ENCODE peak calls at places on chromosomes 2 and 18, in six cellular contexts. C, R, N, A, T and D are unnamed samples.

GRCh38 chr2:218645126-218645525 is 14.3 kb downstream of the ZNF142 start:
- DNase-seq in T (peak), R (no peak), A (no peak), N (peak), C (no peak), D (no peak)

GRCh38 chr2:88074854-88075292 is 7.2 kb downstream of the SMYD1 start:
- DNase-seq in N (peak), C (no peak), R (no peak), A (no peak), T (no peak), D (no peak)

GRCh38 chr2:70002241-70002896 is 40.9 kb upstream of the ASPRV1 start:
- DNase-seq in T (no peak), N (no peak), A (no peak), C (no peak), R (no peak), D (peak)

GRCh38 chr2:23586691-23587090 is 201.7 kb downstream of the KLHL29 start:
- DNase-seq in A (no peak), C (no peak), R (no peak), N (no peak), T (no peak), D (no peak)

GRCh38 chr2:98520806-98521205 is 76.1 kb downstream of the INPP4A start:
- DNase-seq in T (no peak), N (no peak), C (no peak), A (no peak), R (no peak), D (no peak)

GRCh38 chr2:20514596-20515269 is 67.9 kb downstream of the RHOB start:
- DNase-seq in N (peak), T (peak), A (no peak), C (no peak), R (no peak), D (no peak)

GRCh38 chr2:102355526-102356380 is at the start of gene IL18R1:
- DNase-seq in A (peak), T (peak), N (peak), R (peak), C (peak), D (peak)

GRCh38 chr18:49464718-49465598 is 4.5 kb upstream of the DYM start:
- DNase-seq in C (no peak), A (no peak), T (no peak), R (no peak), N (peak), D (no peak)

GRCh38 chr2:3571284-3571683 is 3.8 kb upstream of the RPS7 start:
- DNase-seq in N (peak), A (no peak), T (no peak), R (no peak), C (no peak), D (no peak)

GRCh38 chr2:177078416-177078815 is 134.2 kb upstream of the HNRNPA3 start:
- DNase-seq in T (peak), C (peak), N (peak), A (peak), R (peak), D (peak)

GRCh38 chr2:95329891-95330822 is 33.0 kb downstream of the KCNIP3 start:
- DNase-seq in N (no peak), C (no peak), T (no peak), A (no peak), R (peak), D (no peak)

GRCh38 chr2:10500601-10501361 is 52.7 kb upstream of the ODC1 start:
- DNase-seq in R (no peak), T (no peak), C (no peak), N (peak), A (no peak), D (peak)

DNA sequence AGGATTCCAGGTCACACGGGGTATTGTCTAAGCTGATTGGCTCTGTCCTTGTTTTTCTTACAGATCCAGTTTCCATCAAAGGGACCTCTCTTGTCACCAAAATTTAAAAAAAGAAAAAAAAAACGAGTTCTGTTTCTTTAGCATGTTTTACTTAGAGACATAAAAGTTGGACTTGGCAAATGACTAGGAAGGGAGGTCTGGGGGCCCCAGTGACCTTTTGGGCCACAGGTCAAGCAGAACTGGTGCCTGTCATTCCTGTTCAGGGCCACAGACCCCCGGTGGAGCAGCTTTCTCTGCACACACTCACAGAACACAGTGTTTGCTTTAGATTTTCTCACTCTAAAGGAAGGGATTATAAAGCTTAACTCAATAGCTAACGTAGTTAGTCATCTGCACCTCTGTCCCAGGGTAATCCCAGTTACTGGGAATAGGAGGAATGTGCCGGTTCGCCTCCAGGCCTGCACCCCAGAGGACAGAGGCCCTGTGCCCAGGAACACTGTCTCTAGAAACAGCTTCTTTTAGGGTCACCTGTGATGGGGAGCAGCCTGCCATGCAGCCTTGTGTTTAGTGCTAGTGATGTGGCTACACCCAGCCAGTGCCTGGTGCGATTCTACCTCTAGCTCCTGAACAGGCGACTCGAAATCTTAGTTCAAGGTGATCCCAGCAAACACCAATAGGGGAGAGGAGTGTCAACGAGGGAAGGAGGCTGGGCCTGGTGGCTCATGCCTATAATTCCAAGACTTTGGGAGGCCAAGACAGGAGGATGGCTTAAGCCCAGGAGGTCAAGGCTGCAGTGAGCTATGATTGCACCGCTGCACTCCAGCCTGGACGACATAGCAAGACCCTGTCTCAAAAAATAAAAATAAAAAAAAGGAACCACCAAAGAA is 11.5 kb downstream of the SPATA3 start:
- DNase-seq in N (no peak), T (peak), C (no peak), A (no peak), R (no peak), D (no peak)
- TF ChIP-seq CTCF in N (no peak), T (no peak), C (no peak), A (no peak), R (no peak), D (no peak)

GRCh38 chr2:143525536-143525935 is 396.3 kb downstream of the ARHGAP15 start:
- DNase-seq in R (no peak), C (no peak), T (no peak), N (no peak), A (no peak), D (no peak)

GRCh38 chr2:143521404-143521803 is 392.2 kb downstream of the ARHGAP15 start:
- DNase-seq in R (no peak), N (no peak), A (no peak), C (no peak), T (no peak), D (no peak)

GRCh38 chr2:143522699-143523098 is 393.5 kb downstream of the ARHGAP15 start:
- DNase-seq in N (no peak), T (no peak), C (no peak), R (no peak), A (no peak), D (no peak)

GRCh38 chr2:143525006-143525405 is 395.8 kb downstream of the ARHGAP15 start:
- DNase-seq in R (no peak), N (peak), A (no peak), T (peak), C (no peak), D (no peak)

DNA sequence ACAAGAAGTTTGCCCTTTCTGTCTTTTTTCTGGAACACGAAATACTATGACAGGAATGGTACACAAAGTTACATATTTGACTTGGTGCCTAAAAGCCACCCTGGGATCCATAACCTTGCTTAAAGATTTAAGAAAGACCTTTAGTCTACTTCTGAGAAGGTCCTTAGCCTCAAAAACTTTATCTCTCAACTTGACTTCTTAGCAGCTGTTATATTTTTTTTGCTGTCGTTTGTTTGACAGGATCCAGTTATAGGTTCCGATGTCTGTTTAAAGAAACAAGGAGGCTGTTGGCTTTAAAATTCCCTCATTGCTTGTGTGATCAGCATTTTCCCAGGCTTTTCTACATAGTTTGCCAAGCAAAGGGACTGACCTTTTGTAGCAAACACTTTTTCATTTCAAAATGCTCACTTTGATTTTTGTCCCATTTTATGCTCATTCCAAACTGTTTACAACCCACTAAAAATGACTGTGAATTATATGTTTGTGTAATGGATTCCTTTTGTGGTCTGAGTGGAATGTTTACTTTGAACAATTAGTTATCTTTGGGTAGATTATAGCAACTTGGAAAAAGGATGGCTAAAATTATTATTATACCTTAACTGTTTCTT is 394.9 kb downstream of the ARHGAP15 start:
- DNase-seq in R (no peak), N (peak), C (no peak), T (no peak), A (no peak), D (no peak)
- H3K27ac ChIP-seq in R (no peak), N (peak), C (peak), T (peak), A (peak), D (no peak)

GRCh38 chr18:31469629-31470028 is 22.1 kb downstream of the DSG3 start:
- DNase-seq in C (no peak), T (no peak), N (no peak), A (no peak), R (no peak), D (no peak)
- TF ChIP-seq CTCF in C (no peak), T (no peak), N (no peak), A (no peak), R (no peak), D (no peak)

GRCh38 chr2:152499921-152500320 is 164.9 kb downstream of the FMNL2 start:
- DNase-seq in C (no peak), R (no peak), A (no peak), N (peak), T (no peak), D (no peak)
- H3K27ac ChIP-seq in C (peak), R (no peak), A (peak), N (peak), T (peak), D (peak)

GRCh38 chr2:26740890-26741302 is 23.2 kb upstream of the SLC35F6 start:
- DNase-seq in A (no peak), C (no peak), N (peak), R (no peak), T (peak), D (no peak)
- TF ChIP-seq CTCF in A (no peak), C (no peak), N (no peak), R (no peak), T (peak), D (no peak)

GRCh38 chr2:203743441-203743932 is 37.0 kb downstream of the CD28 start:
- DNase-seq in C (no peak), T (no peak), N (peak), A (peak), R (no peak), D (no peak)
- H3K27ac ChIP-seq in C (no peak), T (no peak), N (peak), A (no peak), R (no peak), D (peak)

GRCh38 chr2:231182500-231182899 is 15.9 kb upstream of the ARMC9 start:
- DNase-seq in C (no peak), T (no peak), R (no peak), N (no peak), A (no peak), D (peak)
- TF ChIP-seq CTCF in C (no peak), T (no peak), R (no peak), N (no peak), A (no peak), D (no peak)

GRCh38 chr2:40148344-40148743 is 303.5 kb downstream of the SLC8A1 start:
- DNase-seq in C (no peak), A (no peak), T (no peak), N (no peak), R (no peak), D (no peak)
- H3K27ac ChIP-seq in C (peak), A (no peak), T (no peak), N (no peak), R (no peak), D (no peak)